ENCODE peak calls at places on chromosome 11, in eight cellular contexts. Q is cardiac muscle cell, E is colonic mucosa, U is body of pancreas, C is A549, G is uterus, M is esophagus squamous epithelium, D is left lung. N is an unnamed sample.

GRCh38 chr11:32092581-32093170 is 1.8 kb downstream of the RCN1 start:
- DNase-seq in D (no peak), Q (no peak), U (no peak), G (no peak), C (no peak), M (no peak), E (no peak), N (no peak)

GRCh38 chr11:65120831-65121230 is 1.1 kb downstream of the FAU start:
- DNase-seq in G (no peak), D (no peak), C (no peak), U (no peak), M (no peak), Q (no peak), E (no peak), N (no peak)

GRCh38 chr11:77121096-77121640 is 6.9 kb upstream of the MYO7A start:
- DNase-seq in C (no peak), E (no peak), D (no peak), M (no peak), G (no peak), Q (no peak), U (no peak), N (no peak)

GRCh38 chr11:75896843-75897419 is 81.9 kb downstream of the UVRAG start:
- DNase-seq in C (peak), Q (peak), U (no peak), E (no peak), M (no peak), G (no peak), D (no peak), N (peak)

GRCh38 chr11:17277024-17277584 is 565 bp downstream of the NUCB2 start:
- DNase-seq in C (peak), D (no peak), G (no peak), M (no peak), U (no peak), Q (peak), E (no peak), N (peak)

GRCh38 chr11:73958521-73959141 is 7.8 kb downstream of the DNAJB13 start:
- DNase-seq in C (no peak), D (no peak), U (no peak), G (no peak), Q (no peak), E (no peak), M (no peak), N (no peak)

GRCh38 chr11:63641727-63642126 is 27.5 kb upstream of the PLAAT3 start:
- DNase-seq in D (no peak), C (no peak), M (no peak), G (no peak), E (no peak), Q (peak), U (no peak), N (no peak)

GRCh38 chr11:100546714-100547113 is 140.4 kb upstream of the ARHGAP42 start:
- DNase-seq in D (no peak), E (peak), G (no peak), M (no peak), Q (peak), C (peak), U (no peak), N (peak)

GRCh38 chr11:19437760-19438159 is 197.0 kb upstream of the E2F8 start:
- DNase-seq in Q (peak), G (no peak), M (no peak), C (peak), U (no peak), E (no peak), D (no peak), N (peak)

GRCh38 chr11:26201411-26201810 is 130.5 kb upstream of the ANO3 start:
- DNase-seq in E (no peak), U (no peak), Q (no peak), M (no peak), D (no peak), C (peak), G (no peak), N (peak)

GRCh38 chr11:33910261-33910959 is 18.5 kb upstream of the LMO2 start:
- DNase-seq in E (no peak), U (no peak), D (no peak), Q (no peak), M (no peak), G (peak), C (no peak), N (no peak)

GRCh38 chr11:124602751-124603150 is 8.5 kb upstream of the PANX3 start:
- DNase-seq in E (no peak), U (no peak), M (no peak), C (no peak), D (no peak), G (no peak), Q (no peak), N (no peak)

GRCh38 chr11:70510571-70510970 is 112.2 kb downstream of the CTTN start:
- DNase-seq in D (no peak), E (no peak), G (no peak), M (no peak), C (no peak), Q (no peak), U (no peak), N (no peak)

GRCh38 chr11:70509476-70509875 is 111.1 kb downstream of the CTTN start:
- DNase-seq in E (no peak), C (no peak), D (no peak), U (no peak), Q (no peak), G (no peak), M (no peak), N (no peak)

GRCh38 chr11:70512716-70513115 is 114.4 kb downstream of the CTTN start:
- DNase-seq in U (no peak), D (no peak), C (no peak), Q (no peak), M (no peak), G (no peak), E (no peak), N (no peak)

GRCh38 chr11:70510106-70510505 is 111.8 kb downstream of the CTTN start:
- DNase-seq in G (no peak), M (no peak), Q (no peak), C (no peak), D (no peak), U (no peak), E (no peak), N (no peak)

GRCh38 chr11:70511345-70511744 is 113.0 kb downstream of the CTTN start:
- DNase-seq in Q (no peak), E (no peak), U (no peak), G (no peak), D (no peak), M (no peak), C (no peak), N (no peak)
- TF ChIP-seq CTCF in Q (no peak), E (no peak), U (no peak), G (no peak), D (no peak), M (no peak), C (no peak), N (no peak)

DNA sequence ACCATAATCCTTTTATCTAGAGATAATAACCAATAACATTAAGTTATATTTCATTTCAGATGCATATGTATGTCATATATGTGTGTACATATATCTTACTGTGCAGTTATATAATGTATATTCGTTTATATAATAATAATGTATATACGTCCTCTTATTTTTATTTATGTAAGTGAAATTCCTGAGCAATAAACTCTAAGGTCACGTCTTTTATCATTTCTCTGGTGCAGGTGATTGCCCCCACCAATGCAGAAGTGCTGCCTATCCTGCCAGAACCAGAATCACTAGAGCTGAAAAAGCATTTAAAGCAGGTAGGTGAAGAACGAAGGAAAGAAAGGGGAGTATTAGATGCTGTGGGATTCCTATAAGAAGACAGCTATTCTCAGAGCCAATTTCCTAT is 8.8 kb downstream of the MADD start:
- DNase-seq in C (no peak), U (no peak), D (no peak), E (no peak), Q (no peak), M (no peak), G (no peak), N (no peak)
- H3K27ac ChIP-seq in C (no peak), U (no peak), D (no peak), E (no peak), Q (peak), M (no peak), G (no peak), N (no peak)

DNA sequence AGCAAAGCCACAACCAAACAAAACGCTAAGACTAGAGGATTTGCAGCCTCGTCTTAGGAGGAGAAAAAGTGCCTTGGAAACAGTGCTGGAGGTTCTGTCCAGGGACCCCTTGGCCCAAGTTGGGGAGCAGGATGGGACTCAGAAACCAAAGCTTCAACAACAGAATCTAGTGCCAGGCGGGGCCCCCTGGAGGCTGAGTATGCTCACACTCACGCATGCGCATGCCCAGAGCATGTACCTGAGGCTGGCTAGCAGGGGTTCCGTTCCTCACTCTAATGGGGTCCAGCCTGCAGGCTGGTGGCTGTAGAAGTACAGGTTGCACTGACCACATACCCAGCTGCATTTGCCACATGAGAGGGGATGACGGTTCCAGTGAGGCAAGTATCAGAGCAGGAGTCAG is 568.6 kb upstream of the CADM1 start:
- DNase-seq in C (no peak), D (no peak), M (no peak), Q (no peak), U (peak), G (no peak), E (no peak), N (no peak)
- TF ChIP-seq CTCF in C (no peak), D (no peak), M (no peak), Q (no peak), U (no peak), G (no peak), E (no peak), N (no peak)

GRCh38 chr11:15816996-15817395 is 539.4 kb downstream of the SOX6 start:
- DNase-seq in D (no peak), U (no peak), M (no peak), C (no peak), E (no peak), G (no peak), Q (no peak), N (no peak)
- H3K27ac ChIP-seq in D (peak), U (no peak), M (no peak), C (no peak), E (no peak), G (no peak), Q (no peak), N (no peak)

GRCh38 chr11:119491753-119492455 is 68.9 kb upstream of the THY1 start:
- DNase-seq in Q (peak), G (no peak), C (no peak), U (no peak), M (no peak), D (no peak), E (no peak), N (no peak)
- TF ChIP-seq CTCF in Q (peak), G (no peak), C (no peak), U (no peak), M (peak), D (no peak), E (no peak), N (peak)

N was measured in foreskin keratinocyte.